ENCODE peak calls at places on chromosomes 11 and 22, in four cellular contexts. P is BJ; A is cardiac fibroblast; Q is CD8-positive, alpha-beta T cell. H is an unnamed sample.

GRCh38 chr11:42647993-42648392 is 663.8 kb upstream of the API5 start:
- DNase-seq in P (no peak), A (peak), Q (no peak), H (no peak)

GRCh38 chr11:128686745-128687177 is 7.1 kb upstream of the FLI1 start:
- DNase-seq in P (no peak), A (peak), Q (peak), H (no peak)

GRCh38 chr11:66857234-66857926 is 516 bp downstream of the LRFN4 start:
- DNase-seq in P (no peak), A (no peak), Q (no peak), H (no peak)

GRCh38 chr11:128497057-128497957 is 90.1 kb downstream of the ETS1 start:
- DNase-seq in P (peak), A (peak), Q (no peak), H (peak)

GRCh38 chr11:102085864-102086551 is 24.2 kb upstream of the YAP1 start:
- DNase-seq in P (no peak), A (peak), Q (no peak), H (no peak)

GRCh38 chr11:44008698-44009097 is 39.1 kb upstream of the ACCSL start:
- DNase-seq in P (no peak), A (no peak), Q (no peak), H (no peak)

GRCh38 chr11:34441814-34442213 is 3.1 kb downstream of the CAT start:
- DNase-seq in P (no peak), A (no peak), Q (no peak), H (no peak)

GRCh38 chr22:22948651-22949611 is 61.3 kb downstream of the IGLL5 start:
- DNase-seq in P (no peak), A (peak), Q (no peak), H (no peak)

GRCh38 chr22:49321477-49322055 is 506.1 kb downstream of the BRD1 start:
- DNase-seq in P (no peak), A (no peak), Q (no peak), H (no peak)

GRCh38 chr11:118623291-118623655 is 15.9 kb downstream of the PHLDB1 start:
- DNase-seq in P (no peak), A (peak), Q (no peak), H (no peak)

GRCh38 chr11:121090145-121090721 is 10.8 kb upstream of the TECTA start:
- DNase-seq in P (no peak), A (no peak), Q (no peak), H (no peak)

GRCh38 chr11:102177974-102178631 is 67.9 kb downstream of the YAP1 start:
- DNase-seq in P (peak), A (peak), Q (no peak), H (peak)

GRCh38 chr11:132943737-132944556 is 588.4 kb downstream of the OPCML start:
- DNase-seq in P (no peak), A (peak), Q (no peak), H (no peak)

GRCh38 chr11:107493117-107493516 is 35.5 kb upstream of the CWF19L2 start:
- DNase-seq in P (no peak), A (peak), Q (no peak), H (peak)

GRCh38 chr22:39739338-39740027 is 154.1 kb downstream of the ENTHD1 start:
- DNase-seq in P (no peak), A (no peak), Q (no peak), H (no peak)

GRCh38 chr11:132895340-132895739 is 637.0 kb downstream of the OPCML start:
- DNase-seq in P (no peak), A (peak), Q (no peak), H (no peak)

GRCh38 chr11:87315229-87315628 is 277.5 kb downstream of the TMEM135 start:
- DNase-seq in P (no peak), A (no peak), Q (no peak), H (no peak)
- TF ChIP-seq CTCF in P (no peak), A (no peak), Q (no peak), H (no peak)

GRCh38 chr22:20393705-20394476 is at the start of gene ZNF74:
- DNase-seq in P (peak), A (peak), Q (peak), H (peak)

GRCh38 chr22:20395181-20395896 is 1.4 kb downstream of the ZNF74 start:
- DNase-seq in P (no peak), A (no peak), Q (no peak), H (no peak)

GRCh38 chr22:20390394-20390907 is 3.5 kb upstream of the ZNF74 start:
- DNase-seq in P (no peak), A (no peak), Q (no peak), H (no peak)

GRCh38 chr22:20391222-20391621 is 2.7 kb upstream of the ZNF74 start:
- DNase-seq in P (no peak), A (no peak), Q (no peak), H (no peak)

GRCh38 chr22:20392983-20393704 is 807 bp upstream of the ZNF74 start:
- DNase-seq in P (no peak), A (no peak), Q (no peak), H (no peak)
- H3K4me3 ChIP-seq in P (peak), A (peak), Q (peak), H (peak)

GRCh38 chr11:62142043-62142375 is 18.2 kb downstream of the INCENP start:
- DNase-seq in P (no peak), A (no peak), Q (no peak), H (no peak)

GRCh38 chr11:62142921-62143320 is 19.1 kb downstream of the INCENP start:
- DNase-seq in P (no peak), A (no peak), Q (no peak), H (no peak)

GRCh38 chr11:62144641-62145255 is 20.9 kb downstream of the INCENP start:
- DNase-seq in P (no peak), A (no peak), Q (peak), H (no peak)

GRCh38 chr11:62145261-62145871 is 21.6 kb downstream of the INCENP start:
- DNase-seq in P (no peak), A (no peak), Q (no peak), H (no peak)

GRCh38 chr11:62143727-62144126 is 19.9 kb downstream of the INCENP start:
- DNase-seq in P (no peak), A (no peak), Q (no peak), H (no peak)
- TF ChIP-seq CTCF in P (no peak), A (peak), Q (no peak), H (no peak)

DNA sequence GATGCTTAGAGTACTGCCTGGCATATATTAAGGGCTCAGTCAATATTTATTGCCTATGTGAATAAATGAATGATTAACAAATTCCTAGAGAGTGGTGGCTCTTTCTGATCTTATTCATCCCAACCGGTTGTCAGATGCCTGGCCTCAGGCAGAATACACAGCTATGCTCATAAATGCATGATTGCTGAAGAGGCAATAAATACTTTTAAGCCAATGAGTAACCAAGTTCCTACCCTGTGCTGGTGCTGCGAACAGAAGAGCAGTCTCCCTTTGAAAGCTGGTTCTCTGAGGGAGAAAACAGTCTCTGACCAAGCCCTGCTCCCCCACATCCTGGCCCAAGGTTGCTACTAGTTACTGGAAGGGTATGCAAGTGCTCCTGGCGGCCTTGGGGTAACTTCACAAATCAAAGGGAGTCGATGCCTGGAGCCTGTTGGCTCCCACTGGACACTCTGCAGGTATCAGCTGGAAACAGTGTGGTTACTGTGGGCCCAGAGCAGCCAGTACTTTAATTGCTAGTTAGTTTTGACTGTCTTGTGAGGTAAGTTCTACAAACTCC is 2.8 kb downstream of the USH1C start:
- DNase-seq in P (no peak), A (no peak), Q (no peak), H (no peak)
- H3K4me3 ChIP-seq in P (no peak), A (no peak), Q (no peak), H (no peak)

GRCh38 chr11:36071917-36072500 is 128.1 kb downstream of the LDLRAD3 start:
- DNase-seq in P (no peak), A (no peak), Q (no peak), H (no peak)

GRCh38 chr11:36066891-36067290 is 123.0 kb downstream of the LDLRAD3 start:
- DNase-seq in P (no peak), A (no peak), Q (no peak), H (no peak)

GRCh38 chr11:36073411-36074203 is 129.7 kb downstream of the LDLRAD3 start:
- DNase-seq in P (no peak), A (peak), Q (no peak), H (peak)

GRCh38 chr11:36070215-36070976 is 126.5 kb downstream of the LDLRAD3 start:
- DNase-seq in P (no peak), A (no peak), Q (no peak), H (no peak)

DNA sequence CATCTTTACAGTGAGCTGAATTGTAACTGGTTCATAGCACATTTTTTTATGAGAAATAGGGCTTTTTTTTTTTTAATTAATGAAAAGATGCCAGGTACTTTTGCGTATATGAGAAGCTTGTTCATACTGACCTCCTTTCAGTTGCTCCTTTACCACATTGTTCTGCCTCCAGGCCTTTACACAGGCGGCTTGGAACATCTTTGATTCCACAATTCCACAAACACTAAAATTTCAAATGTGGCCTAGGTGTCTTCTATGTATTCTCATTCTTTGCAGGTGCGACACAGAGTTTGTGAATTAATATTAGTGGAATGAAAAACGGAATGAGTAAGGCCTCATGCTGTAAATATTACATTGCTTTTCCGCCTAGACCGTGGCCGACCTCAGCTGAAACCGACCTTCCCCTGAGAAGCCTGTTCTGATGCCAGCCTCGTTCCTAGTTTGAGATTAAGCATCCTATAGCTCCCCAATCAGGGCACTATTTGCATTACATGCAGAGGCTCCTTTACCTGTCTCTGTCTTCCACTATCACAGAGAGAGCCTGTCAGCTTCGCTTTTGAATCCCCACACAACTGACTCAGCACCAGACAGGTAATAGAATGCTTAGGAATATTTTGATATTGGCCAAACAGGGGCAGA is 125.8 kb downstream of the LDLRAD3 start:
- DNase-seq in P (no peak), A (no peak), Q (no peak), H (no peak)
- TF ChIP-seq CTCF in P (no peak), A (no peak), Q (no peak), H (no peak)

GRCh38 chr22:36037102-36037758 is 8.6 kb upstream of the RBFOX2 start:
- DNase-seq in P (no peak), A (no peak), Q (no peak), H (no peak)

GRCh38 chr22:36032611-36033010 is 4.0 kb upstream of the RBFOX2 start:
- DNase-seq in P (no peak), A (no peak), Q (no peak), H (no peak)

GRCh38 chr22:36039125-36039524 is 10.5 kb upstream of the RBFOX2 start:
- DNase-seq in P (no peak), A (no peak), Q (no peak), H (no peak)

GRCh38 chr22:36036167-36036624 is 7.6 kb upstream of the RBFOX2 start:
- DNase-seq in P (no peak), A (no peak), Q (no peak), H (no peak)
- H3K4me3 ChIP-seq in P (no peak), A (no peak), Q (no peak), H (no peak)

H was measured in HFF-Myc.